ENCODE peak calls at places on chromosomes 16 and 17, in eight cellular contexts. One of them, this sample, is unnamed.

GRCh38 chr17:79165296-79165695 is 90.7 kb downstream of the ENGASE start:
- DNase-seq in cardiac muscle cell: no peak
- DNase-seq in G401: no peak
- DNase-seq in germinal center: no peak
- DNase-seq in HEK293T: no peak
- DNase-seq in T47D: no peak
- DNase-seq in kidney tubule cell: no peak
- DNase-seq in spleen: no peak
- DNase-seq in this sample: no peak

GRCh38 chr16:81832801-81833547 is 53.9 kb downstream of the PLCG2 start:
- DNase-seq in cardiac muscle cell: peak; percentile 51
- DNase-seq in G401: no peak
- DNase-seq in germinal center: no peak
- DNase-seq in HEK293T: no peak
- DNase-seq in T47D: no peak
- DNase-seq in kidney tubule cell: no peak
- DNase-seq in spleen: no peak
- DNase-seq in this sample: no peak

GRCh38 chr17:601462-602303 is 113.0 kb downstream of the VPS53 start:
- DNase-seq in cardiac muscle cell: peak; percentile 32
- DNase-seq in G401: peak; percentile 63
- DNase-seq in germinal center: no peak
- DNase-seq in HEK293T: no peak
- DNase-seq in T47D: no peak
- DNase-seq in kidney tubule cell: no peak
- DNase-seq in spleen: no peak
- DNase-seq in this sample: no peak

GRCh38 chr17:9522074-9522473 is 53.5 kb downstream of the STX8 start:
- DNase-seq in cardiac muscle cell: peak; percentile 48
- DNase-seq in G401: peak; percentile 69
- DNase-seq in germinal center: no peak
- DNase-seq in HEK293T: peak; percentile 31
- DNase-seq in T47D: peak; percentile 31
- DNase-seq in kidney tubule cell: peak; percentile 60
- DNase-seq in spleen: no peak
- DNase-seq in this sample: peak; percentile 20

GRCh38 chr17:51765558-51766145 is 392.9 kb downstream of the CA10 start:
- DNase-seq in cardiac muscle cell: no peak
- DNase-seq in G401: peak; percentile 71
- DNase-seq in germinal center: no peak
- DNase-seq in HEK293T: no peak
- DNase-seq in T47D: no peak
- DNase-seq in kidney tubule cell: no peak
- DNase-seq in spleen: no peak
- DNase-seq in this sample: no peak

GRCh38 chr17:2433696-2434095 is 32.8 kb upstream of the MNT start:
- DNase-seq in cardiac muscle cell: no peak
- DNase-seq in G401: no peak
- DNase-seq in germinal center: no peak
- DNase-seq in HEK293T: no peak
- DNase-seq in T47D: no peak
- DNase-seq in kidney tubule cell: no peak
- DNase-seq in spleen: no peak
- DNase-seq in this sample: no peak

GRCh38 chr16:88338896-88339295 is 43.9 kb upstream of the ZNF469 start:
- DNase-seq in cardiac muscle cell: no peak
- DNase-seq in G401: no peak
- DNase-seq in germinal center: no peak
- DNase-seq in HEK293T: no peak
- DNase-seq in T47D: no peak
- DNase-seq in kidney tubule cell: no peak
- DNase-seq in spleen: no peak
- DNase-seq in this sample: no peak

GRCh38 chr17:10337136-10337535 is 35.7 kb downstream of the MYH13 start:
- DNase-seq in cardiac muscle cell: no peak
- DNase-seq in G401: no peak
- DNase-seq in germinal center: no peak
- DNase-seq in HEK293T: no peak
- DNase-seq in T47D: no peak
- DNase-seq in kidney tubule cell: no peak
- DNase-seq in spleen: no peak
- DNase-seq in this sample: no peak

GRCh38 chr16:1494711-1495110 is 1.6 kb downstream of the TELO2 start:
- DNase-seq in cardiac muscle cell: no peak
- DNase-seq in G401: no peak
- DNase-seq in germinal center: no peak
- DNase-seq in HEK293T: no peak
- DNase-seq in T47D: no peak
- DNase-seq in kidney tubule cell: no peak
- DNase-seq in spleen: peak; percentile 76
- DNase-seq in this sample: no peak

GRCh38 chr16:50538411-50539052 is 9.7 kb upstream of the NKD1 start:
- DNase-seq in cardiac muscle cell: no peak
- DNase-seq in G401: no peak
- DNase-seq in germinal center: no peak
- DNase-seq in HEK293T: no peak
- DNase-seq in T47D: no peak
- DNase-seq in kidney tubule cell: peak; percentile 2
- DNase-seq in spleen: peak; percentile 50
- DNase-seq in this sample: no peak